ENCODE peak calls at places on chromosomes 12 and 14, in six cellular contexts. T, N, W, L, Q and E are unnamed samples.

GRCh38 chr14:63986789-63987533 is 134.2 kb downstream of the SYNE2 start:
- DNase-seq in T (peak), N (no peak), W (peak), L (no peak), Q (no peak), E (peak)

GRCh38 chr12:92628476-92628875 is 74.3 kb upstream of the PLEKHG7 start:
- DNase-seq in T (no peak), N (no peak), W (peak), L (no peak), Q (no peak), E (no peak)

GRCh38 chr14:54555651-54556050 is 11.3 kb upstream of the SAMD4A start:
- DNase-seq in T (no peak), N (no peak), W (no peak), L (peak), Q (no peak), E (no peak)

GRCh38 chr14:44316647-44317432 is 190.2 kb downstream of the FSCB start:
- DNase-seq in T (peak), N (no peak), W (peak), L (no peak), Q (no peak), E (peak)

GRCh38 chr12:10175849-10176641 is 2.8 kb upstream of the TMEM52B start:
- DNase-seq in T (no peak), N (no peak), W (no peak), L (no peak), Q (no peak), E (no peak)

GRCh38 chr12:92593734-92594402 is 108.9 kb upstream of the PLEKHG7 start:
- DNase-seq in T (peak), N (no peak), W (peak), L (no peak), Q (no peak), E (no peak)

GRCh38 chr12:29320295-29321090 is 60.5 kb downstream of the ERGIC2 start:
- DNase-seq in T (peak), N (no peak), W (peak), L (no peak), Q (no peak), E (no peak)

GRCh38 chr12:24356189-24356708 is 406.8 kb upstream of the SOX5 start:
- DNase-seq in T (no peak), N (no peak), W (no peak), L (no peak), Q (no peak), E (no peak)